ENCODE peak calls at places on chromosomes 11 and 22, in seven cellular contexts. C is testis, T is HCT116, I is esophagus squamous epithelium, D is GM23248, O is hepatocyte, L is pancreas. S is an unnamed sample. For H3K4me1, the result is how much of the 10 kb centered on the place peaks cover.

GRCh38 chr11:70192666-70193410 is 10.3 kb upstream of the FADD start:
- DNase-seq in T (no peak), D (no peak), L (peak), I (no peak), C (no peak), O (no peak), S (no peak)

GRCh38 chr11:12088047-12088481 is 22.3 kb upstream of the MICAL2 start:
- DNase-seq in C (peak), L (no peak), O (no peak), D (peak), T (no peak), I (no peak), S (peak)

GRCh38 chr22:19463491-19464469 is 15.2 kb downstream of the UFD1 start:
- DNase-seq in D (peak), T (no peak), O (no peak), I (no peak), C (no peak), L (no peak), S (no peak)

GRCh38 chr11:45880772-45881570 is 4.5 kb upstream of the MAPK8IP1 start:
- DNase-seq in O (no peak), I (no peak), L (no peak), T (no peak), C (no peak), D (no peak), S (no peak)

GRCh38 chr22:40499187-40499753 is 128.9 kb downstream of the SGSM3 start:
- DNase-seq in I (no peak), O (peak), L (no peak), D (peak), C (peak), T (peak), S (no peak)

GRCh38 chr11:67006029-67006884 is 16.7 kb upstream of the SYT12 start:
- DNase-seq in C (peak), O (no peak), I (no peak), D (peak), T (peak), L (no peak), S (no peak)

GRCh38 chr11:131888230-131888826 is 517.9 kb downstream of the NTM start:
- DNase-seq in C (no peak), T (no peak), L (no peak), O (no peak), I (no peak), D (peak), S (no peak)

GRCh38 chr11:31628111-31628510 is 118.5 kb downstream of the ELP4 start:
- DNase-seq in D (no peak), O (no peak), C (no peak), T (no peak), I (no peak), L (no peak), S (no peak)

GRCh38 chr11:4580124-4580523 is 1.4 kb upstream of the OR52I2 start:
- DNase-seq in O (no peak), I (no peak), L (no peak), C (no peak), T (no peak), D (no peak), S (no peak)

GRCh38 chr22:37735054-37735453 is 38.2 kb downstream of the TRIOBP start:
- DNase-seq in D (peak), I (no peak), O (peak), T (no peak), C (peak), L (peak), S (no peak)

GRCh38 chr11:86446163-86446923 is 71.7 kb downstream of the CCDC81 start:
- DNase-seq in O (no peak), C (no peak), L (no peak), I (no peak), T (no peak), D (no peak), S (no peak)

GRCh38 chr22:50308597-50308935 is 1.1 kb upstream of the PLXNB2 start:
- DNase-seq in O (no peak), I (no peak), D (peak), L (peak), C (peak), T (no peak), S (no peak)

GRCh38 chr22:16776088-16776487 is 49.1 kb downstream of the XKR3 start:
- DNase-seq in L (no peak), C (no peak), O (no peak), I (no peak), T (no peak), D (no peak), S (no peak)

GRCh38 chr22:49768077-49768476 is 59.6 kb downstream of the BRD1 start:
- DNase-seq in D (no peak), O (no peak), C (no peak), I (no peak), L (peak), T (no peak), S (peak)

GRCh38 chr22:24591286-24591830 is 1.5 kb downstream of the LRRC75B start:
- DNase-seq in I (no peak), D (no peak), O (no peak), T (no peak), C (no peak), L (peak), S (no peak)

GRCh38 chr22:20404881-20405280 is 10.9 kb downstream of the ZNF74 start:
- DNase-seq in D (no peak), O (no peak), C (no peak), I (no peak), T (no peak), L (no peak), S (peak)

GRCh38 chr22:28442264-28442950 is 237.2 kb downstream of the TTC28 start:
- DNase-seq in D (peak), C (peak), L (peak), I (no peak), O (peak), T (peak), S (peak)

GRCh38 chr11:78022397-78023396 is at the start of gene KCTD14:
- DNase-seq in I (no peak), O (peak), L (peak), C (peak), D (peak), T (no peak), S (no peak)

GRCh38 chr11:78019808-78020207 is 3.3 kb downstream of the KCTD14 start:
- DNase-seq in D (no peak), T (no peak), L (no peak), I (no peak), C (no peak), O (no peak), S (no peak)

GRCh38 chr11:78020248-78020647 is 2.8 kb downstream of the KCTD14 start:
- DNase-seq in I (no peak), T (no peak), C (no peak), D (no peak), O (no peak), L (no peak), S (no peak)

GRCh38 chr11:78025378-78025777 is 2.3 kb upstream of the KCTD14 start:
- DNase-seq in L (no peak), I (no peak), O (no peak), T (no peak), C (no peak), D (no peak), S (no peak)

DNA sequence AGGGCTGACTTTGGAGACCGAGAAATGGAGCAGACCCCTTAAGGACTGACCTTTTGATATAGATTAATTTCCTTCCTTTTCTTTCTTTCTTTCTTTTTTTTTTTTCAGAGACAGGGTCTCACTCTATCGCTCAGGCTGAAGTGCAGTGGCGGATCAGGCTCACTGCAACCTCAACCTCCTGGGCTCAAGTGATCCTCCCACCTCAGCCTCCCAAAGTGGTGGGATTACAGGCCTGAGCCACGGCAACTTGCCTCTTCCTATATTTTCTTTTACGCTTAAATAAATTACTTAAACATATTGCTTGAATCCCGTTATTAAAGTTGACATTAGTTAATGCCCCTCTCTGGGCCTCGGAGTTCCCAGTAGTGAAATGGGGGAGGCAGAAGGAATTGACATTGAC is 350 bp upstream of the KCTD14 start:
- DNase-seq in C (no peak), D (no peak), O (no peak), I (no peak), L (no peak), T (no peak), S (no peak)
- H3K4me3 ChIP-seq in C (peak), D (peak), O (no peak), I (peak), L (peak), T (peak), S (peak)

GRCh38 chr11:79393362-79394043 is 47.3 kb downstream of the TENM4 start:
- DNase-seq in I (no peak), D (peak), C (no peak), O (peak), L (no peak), T (no peak), S (no peak)

GRCh38 chr11:79400206-79400605 is 40.6 kb downstream of the TENM4 start:
- DNase-seq in T (no peak), O (no peak), L (no peak), D (no peak), I (no peak), C (no peak), S (no peak)

GRCh38 chr11:79397252-79397651 is 43.6 kb downstream of the TENM4 start:
- DNase-seq in L (no peak), I (no peak), D (peak), T (no peak), O (no peak), C (no peak), S (no peak)

GRCh38 chr11:79396674-79397073 is 44.2 kb downstream of the TENM4 start:
- DNase-seq in T (no peak), D (peak), O (no peak), C (no peak), I (no peak), L (no peak), S (no peak)

GRCh38 chr11:79396001-79396400 is 44.8 kb downstream of the TENM4 start:
- DNase-seq in I (no peak), D (no peak), C (no peak), O (no peak), T (no peak), L (no peak), S (no peak)
- H3K4me1 ChIP-seq in I (under half), D (under half), C (under half), O (under half), T (under half), L (under half), S (under half)

DNA sequence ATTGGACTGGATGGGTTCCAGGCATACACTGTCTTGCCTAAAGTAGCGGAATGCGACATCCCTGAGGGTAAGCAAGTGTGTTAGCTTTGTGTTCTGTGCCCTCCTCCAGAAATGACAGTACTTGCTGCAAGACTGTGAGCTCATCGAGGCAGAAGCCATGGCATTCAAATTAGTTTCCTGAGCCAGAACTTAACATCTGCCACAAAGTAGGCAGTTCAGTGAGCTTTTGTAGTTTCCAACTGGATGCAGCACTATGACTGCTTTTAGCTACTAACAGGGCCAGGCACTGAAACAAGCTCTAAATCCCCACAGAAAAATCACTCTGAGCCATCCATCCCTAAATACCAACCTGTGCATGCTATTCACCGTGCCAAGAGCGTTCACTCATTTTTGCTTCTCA is 1.2 kb upstream of the FAR1 start:
- DNase-seq in T (no peak), D (peak), C (no peak), L (no peak), I (no peak), O (no peak), S (no peak)
- H3K4me3 ChIP-seq in T (no peak), D (peak), C (peak), L (peak), I (peak), O (peak), S (peak)

GRCh38 chr11:2300290-2300935 is 1.3 kb downstream of the C11orf21 start:
- DNase-seq in L (peak), O (no peak), I (no peak), D (no peak), C (peak), T (no peak), S (peak)

GRCh38 chr11:2302280-2302843 is 549 bp downstream of the TSPAN32 start:
- DNase-seq in O (peak), D (no peak), L (no peak), T (no peak), I (no peak), C (no peak), S (no peak)

GRCh38 chr11:2299773-2300172 is 1.9 kb downstream of the C11orf21 start:
- DNase-seq in L (peak), O (no peak), C (no peak), D (no peak), T (no peak), I (no peak), S (no peak)

GRCh38 chr11:2301631-2302272 is at the start of the genes C11orf21 and TSPAN32:
- DNase-seq in L (peak), C (peak), D (no peak), I (no peak), T (no peak), O (peak), S (peak)

GRCh38 chr11:2300936-2301630 is 635 bp downstream of the C11orf21 start:
- DNase-seq in O (no peak), L (peak), I (no peak), C (peak), T (no peak), D (no peak), S (peak)
- H3K4me1 ChIP-seq in O (half or more), L (under half), I (under half), C (under half), T (under half), D (under half), S (under half)

DNA sequence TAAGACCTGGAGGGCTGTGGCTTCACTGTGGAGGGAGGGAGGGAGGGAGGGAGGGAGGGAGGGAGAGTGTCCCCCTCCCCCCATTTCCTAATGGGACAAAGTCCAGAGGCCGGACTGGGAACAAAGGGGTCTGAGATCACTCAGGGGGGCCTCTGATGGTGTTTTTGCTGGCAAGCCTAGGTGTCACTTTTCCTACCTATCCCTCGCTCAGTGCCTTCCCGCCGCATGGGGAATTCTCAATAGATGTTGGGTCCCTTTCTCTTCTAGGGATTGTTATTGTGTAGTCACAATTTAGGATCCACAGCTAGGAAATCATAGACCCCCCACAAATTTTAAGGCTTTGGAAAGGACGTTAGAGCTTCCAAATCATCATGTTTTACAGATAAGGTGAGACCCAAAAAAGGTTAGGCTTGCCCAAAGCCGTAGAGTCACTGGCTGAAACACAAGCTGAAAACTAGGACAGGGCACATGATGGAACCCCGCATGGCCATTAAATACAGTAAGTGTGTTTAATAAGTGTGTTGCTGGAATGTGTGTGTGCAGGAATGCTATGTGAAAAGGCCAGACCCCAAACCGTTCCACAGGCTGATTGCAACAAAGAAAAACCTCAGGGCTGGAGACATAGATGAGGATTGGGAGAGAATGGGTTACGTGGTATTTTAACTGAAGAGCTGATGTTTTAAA is 4.8 kb upstream of the FTH1 start:
- DNase-seq in I (no peak), L (no peak), T (no peak), D (no peak), O (no peak), C (no peak), S (no peak)
- H3K4me3 ChIP-seq in I (peak), L (no peak), T (no peak), D (peak), O (no peak), C (no peak), S (peak)

GRCh38 chr11:64915366-64915887 is 1.6 kb downstream of the ATG2A start:
- DNase-seq in I (no peak), L (no peak), O (no peak), D (no peak), C (no peak), T (no peak), S (no peak)
- H3K4me1 ChIP-seq in I (under half), L (under half), O (under half), D (under half), C (under half), T (under half), S (under half)

GRCh38 chr11:30128269-30128932 is 102.4 kb upstream of the FSHB start:
- DNase-seq in L (no peak), O (peak), D (peak), C (peak), I (no peak), T (peak), S (no peak)
- H3K4me3 ChIP-seq in L (no peak), O (no peak), D (no peak), C (no peak), I (no peak), T (no peak), S (no peak)

GRCh38 chr22:39238561-39238960 is 6.2 kb downstream of the PDGFB start:
- DNase-seq in C (no peak), L (peak), I (no peak), D (no peak), O (no peak), T (no peak), S (no peak)

GRCh38 chr22:39237276-39238123 is 7.3 kb downstream of the PDGFB start:
- DNase-seq in D (no peak), O (no peak), L (peak), I (no peak), T (no peak), C (no peak), S (no peak)

GRCh38 chr22:39238124-39238466 is 6.7 kb downstream of the PDGFB start:
- DNase-seq in C (no peak), D (no peak), T (no peak), L (no peak), O (no peak), I (no peak), S (no peak)

GRCh38 chr22:39239561-39240423 is 5.0 kb downstream of the PDGFB start:
- DNase-seq in D (no peak), L (peak), O (no peak), T (no peak), I (no peak), C (no peak), S (peak)

GRCh38 chr22:39238966-39239510 is 5.7 kb downstream of the PDGFB start:
- DNase-seq in T (no peak), I (no peak), O (no peak), D (no peak), L (no peak), C (no peak), S (no peak)
- H3K4me1 ChIP-seq in T (half or more), I (half or more), O (under half), D (under half), L (under half), C (under half), S (half or more)

S was measured in suprapubic skin.